ENCODE peak calls at places on chromosomes 3 and 15, in four cellular contexts. One of them, this sample, is unnamed.

GRCh38 chr3:105495021-105495420 is 128.3 kb downstream of the ALCAM start:
- DNase-seq in cardiac muscle cell: peak; percentile 56
- DNase-seq in A549: no peak
- DNase-seq in uterus: no peak
- DNase-seq in this sample: no peak

GRCh38 chr3:36397856-36398255 is 17.6 kb downstream of the STAC start:
- DNase-seq in cardiac muscle cell: no peak
- DNase-seq in A549: no peak
- DNase-seq in uterus: no peak
- DNase-seq in this sample: no peak

GRCh38 chr3:33194303-33194702 is 24.3 kb downstream of the SUSD5 start:
- DNase-seq in cardiac muscle cell: no peak
- DNase-seq in A549: no peak
- DNase-seq in uterus: no peak
- DNase-seq in this sample: no peak

GRCh38 chr3:65619391-65620298 is 419.1 kb downstream of the MAGI1 start:
- DNase-seq in cardiac muscle cell: no peak
- DNase-seq in A549: no peak
- DNase-seq in uterus: no peak
- DNase-seq in this sample: peak; percentile 77

GRCh38 chr3:16357191-16357590 is 92.2 kb downstream of the OXNAD1 start:
- DNase-seq in cardiac muscle cell: no peak
- DNase-seq in A549: no peak
- DNase-seq in uterus: no peak
- DNase-seq in this sample: no peak

GRCh38 chr3:125317761-125318496 is 57.2 kb downstream of the ZNF148 start:
- DNase-seq in cardiac muscle cell: no peak
- DNase-seq in A549: no peak
- DNase-seq in uterus: no peak
- DNase-seq in this sample: no peak

GRCh38 chr3:49021813-49022720 is at the start of gene NDUFAF3:
- DNase-seq in cardiac muscle cell: peak; percentile 95
- DNase-seq in A549: peak; percentile 63
- DNase-seq in uterus: peak; percentile 90
- DNase-seq in this sample: peak; percentile 96

GRCh38 chr3:37872413-37873160 is 10.9 kb downstream of the CTDSPL start:
- DNase-seq in cardiac muscle cell: no peak
- DNase-seq in A549: no peak
- DNase-seq in uterus: no peak
- DNase-seq in this sample: no peak

GRCh38 chr3:122406198-122406597 is 9.7 kb downstream of the WDR5B start:
- DNase-seq in cardiac muscle cell: no peak
- DNase-seq in A549: no peak
- DNase-seq in uterus: no peak
- DNase-seq in this sample: no peak

DNA sequence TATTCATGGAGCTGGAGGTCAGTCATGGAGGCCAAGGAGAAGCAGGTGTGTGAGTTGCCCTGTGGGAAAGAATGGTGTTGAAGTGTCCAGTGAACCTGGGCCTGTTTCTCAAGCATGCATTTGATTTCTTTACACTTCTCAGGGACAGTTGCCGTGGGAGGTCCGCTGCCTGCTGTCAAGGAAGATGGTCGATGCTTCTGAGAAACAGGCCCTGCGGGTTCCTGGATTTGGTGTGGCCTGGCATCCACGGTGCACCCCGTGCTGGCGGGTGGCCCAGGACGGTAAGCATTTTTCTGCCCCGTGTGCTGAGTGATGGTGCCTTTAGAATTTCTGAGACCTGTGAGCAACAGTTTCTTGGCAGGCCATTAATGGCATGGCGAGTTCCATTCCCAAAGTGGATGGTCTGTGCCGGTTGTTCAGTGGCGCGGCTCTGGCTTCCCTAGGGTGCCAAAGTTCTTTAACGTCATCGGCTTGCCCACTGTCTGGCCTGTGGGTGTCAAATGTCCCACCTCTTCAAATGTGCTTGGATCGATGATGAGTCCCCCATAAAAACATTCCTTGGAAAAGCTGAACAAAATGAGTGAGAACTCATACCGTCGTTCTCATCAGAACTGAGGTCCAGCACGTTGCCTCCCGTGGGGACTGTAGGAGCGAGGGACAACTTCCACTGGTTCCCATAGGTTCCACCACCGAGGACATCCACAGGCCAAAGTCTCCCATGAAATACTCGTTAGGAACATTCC is 107.2 kb downstream of the SNRPN start:
- DNase-seq in cardiac muscle cell: no peak
- DNase-seq in A549: no peak
- DNase-seq in uterus: peak; percentile 2
- DNase-seq in this sample: no peak
- H3K9me3 ChIP-seq in cardiac muscle cell: peaks cover 18% of the 10 kb centered on the region
- H3K9me3 ChIP-seq in A549: peaks cover 73% of the 10 kb centered on the region
- H3K9me3 ChIP-seq in uterus: peaks cover 98% of the 10 kb centered on the region
- H3K9me3 ChIP-seq in this sample: no peaks in the 10 kb centered on the region

DNA sequence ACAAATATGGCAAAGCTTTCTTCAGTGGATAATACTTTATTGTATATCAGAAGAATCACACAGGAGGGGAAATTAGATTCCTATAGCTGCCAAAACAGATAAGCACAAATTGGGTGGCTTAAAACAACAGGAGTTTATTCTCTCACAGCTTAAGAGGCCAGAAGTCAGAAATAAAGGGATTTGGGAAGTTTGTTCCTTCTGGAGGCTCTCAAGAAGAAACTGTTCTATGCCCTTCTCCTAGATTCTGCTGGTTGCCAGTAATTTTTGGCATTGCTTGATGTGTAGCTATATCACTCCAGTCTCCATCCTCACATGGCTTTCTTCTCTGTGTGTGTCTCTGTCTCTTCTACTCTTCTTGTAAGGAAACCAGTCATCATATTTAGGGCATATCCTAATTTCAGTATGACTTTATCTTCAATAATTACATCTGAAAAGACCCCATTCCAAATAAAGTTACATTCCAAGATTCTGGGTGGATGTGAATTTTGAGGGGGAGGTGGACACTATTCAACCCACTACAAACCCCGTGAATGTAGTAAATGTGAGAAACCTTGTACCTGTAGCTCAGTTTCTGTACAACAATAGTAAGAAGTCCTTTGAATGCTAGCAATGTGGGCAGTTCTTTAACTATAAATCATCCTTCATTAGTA is 22.2 kb upstream of the WNT7A start:
- DNase-seq in cardiac muscle cell: no peak
- DNase-seq in A549: no peak
- DNase-seq in uterus: no peak
- DNase-seq in this sample: no peak
- H3K9me3 ChIP-seq in cardiac muscle cell: peaks cover 5% of the 10 kb centered on the region
- H3K9me3 ChIP-seq in A549: peaks cover 77% of the 10 kb centered on the region
- H3K9me3 ChIP-seq in uterus: no peaks in the 10 kb centered on the region
- H3K9me3 ChIP-seq in this sample: peaks cover 21% of the 10 kb centered on the region

GRCh38 chr3:137770066-137770805 is 6.1 kb downstream of the SOX14 start:
- DNase-seq in cardiac muscle cell: no peak
- DNase-seq in A549: no peak
- DNase-seq in uterus: no peak
- DNase-seq in this sample: no peak
- H3K9me3 ChIP-seq in cardiac muscle cell: no peaks in the 10 kb centered on the region
- H3K9me3 ChIP-seq in A549: no peaks in the 10 kb centered on the region
- H3K9me3 ChIP-seq in uterus: no peaks in the 10 kb centered on the region
- H3K9me3 ChIP-seq in this sample: no peaks in the 10 kb centered on the region

GRCh38 chr15:35358824-35359223 is 187.1 kb downstream of the DPH6 start:
- DNase-seq in cardiac muscle cell: no peak
- DNase-seq in A549: no peak
- DNase-seq in uterus: no peak
- DNase-seq in this sample: no peak
- H3K9me3 ChIP-seq in cardiac muscle cell: no peaks in the 10 kb centered on the region
- H3K9me3 ChIP-seq in A549: peaks cover 22% of the 10 kb centered on the region
- H3K9me3 ChIP-seq in uterus: peaks cover 3% of the 10 kb centered on the region
- H3K9me3 ChIP-seq in this sample: no peaks in the 10 kb centered on the region

DNA sequence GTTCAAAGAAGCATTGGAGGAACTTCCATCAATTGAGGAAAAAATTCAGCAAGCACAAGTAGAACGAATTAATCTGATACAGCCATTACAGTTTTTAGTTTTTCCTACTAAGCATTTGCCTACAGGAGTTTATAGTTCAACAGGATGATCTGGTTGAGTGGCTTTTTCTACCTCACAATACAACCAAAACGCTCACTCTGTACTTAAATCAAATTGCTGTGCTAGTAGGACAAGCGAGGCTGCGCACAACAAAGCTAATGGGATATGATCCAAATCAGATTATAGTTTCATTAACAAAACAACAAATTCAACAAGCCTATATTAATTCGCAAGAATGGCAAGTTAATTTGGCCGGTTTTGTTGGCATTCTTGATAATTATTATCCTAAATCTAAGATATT is 44.2 kb downstream of the ETFA start:
- DNase-seq in cardiac muscle cell: peak; percentile 0
- DNase-seq in A549: no peak
- DNase-seq in uterus: no peak
- DNase-seq in this sample: no peak
- H3K9me3 ChIP-seq in cardiac muscle cell: no peaks in the 10 kb centered on the region
- H3K9me3 ChIP-seq in A549: no peaks in the 10 kb centered on the region
- H3K9me3 ChIP-seq in uterus: peaks cover 15% of the 10 kb centered on the region
- H3K9me3 ChIP-seq in this sample: peaks cover 14% of the 10 kb centered on the region

DNA sequence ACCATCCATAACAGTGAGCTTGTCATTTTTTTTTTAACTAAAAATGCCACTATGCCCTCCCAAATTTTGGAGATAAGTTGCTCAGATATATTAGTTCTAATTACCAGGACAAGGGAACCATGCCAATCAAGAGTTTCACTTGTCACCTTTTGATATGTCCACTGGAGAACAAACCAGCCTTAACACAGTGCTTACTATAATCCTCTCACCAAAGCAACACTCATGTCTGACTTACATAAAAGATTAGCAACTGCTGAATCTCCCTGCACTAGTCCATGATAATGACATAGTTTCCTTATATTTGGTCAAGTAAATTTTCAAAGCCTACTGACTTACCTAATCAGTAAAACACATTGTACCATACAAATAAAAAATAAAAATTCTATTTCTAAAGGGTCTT is 44.4 kb downstream of the TTBK2 start:
- DNase-seq in cardiac muscle cell: no peak
- DNase-seq in A549: no peak
- DNase-seq in uterus: no peak
- DNase-seq in this sample: no peak
- H3K9me3 ChIP-seq in cardiac muscle cell: no peaks in the 10 kb centered on the region
- H3K9me3 ChIP-seq in A549: no peaks in the 10 kb centered on the region
- H3K9me3 ChIP-seq in uterus: no peaks in the 10 kb centered on the region
- H3K9me3 ChIP-seq in this sample: no peaks in the 10 kb centered on the region

DNA sequence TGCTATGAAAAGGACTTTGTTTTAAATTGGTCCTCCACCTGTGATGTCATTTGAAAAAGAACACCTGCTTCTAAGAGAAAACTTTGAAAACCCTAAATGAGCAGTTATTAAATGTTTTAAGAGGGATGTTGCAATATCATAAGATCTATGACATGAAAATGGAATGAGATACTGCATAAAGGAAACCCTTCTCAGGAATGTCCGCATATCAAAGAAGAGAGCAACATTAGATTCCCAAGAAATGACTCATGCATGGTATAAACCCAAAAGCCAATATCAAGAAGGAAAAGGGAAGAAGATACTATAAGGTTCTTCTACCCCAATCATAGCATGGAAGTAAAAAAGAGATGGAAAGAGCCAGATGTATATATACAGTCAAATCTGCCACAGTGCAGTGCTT is 627.5 kb upstream of the LMCD1 start:
- DNase-seq in cardiac muscle cell: no peak
- DNase-seq in A549: no peak
- DNase-seq in uterus: no peak
- DNase-seq in this sample: no peak
- H3K9me3 ChIP-seq in cardiac muscle cell: no peaks in the 10 kb centered on the region
- H3K9me3 ChIP-seq in A549: no peaks in the 10 kb centered on the region
- H3K9me3 ChIP-seq in uterus: no peaks in the 10 kb centered on the region
- H3K9me3 ChIP-seq in this sample: no peaks in the 10 kb centered on the region

DNA sequence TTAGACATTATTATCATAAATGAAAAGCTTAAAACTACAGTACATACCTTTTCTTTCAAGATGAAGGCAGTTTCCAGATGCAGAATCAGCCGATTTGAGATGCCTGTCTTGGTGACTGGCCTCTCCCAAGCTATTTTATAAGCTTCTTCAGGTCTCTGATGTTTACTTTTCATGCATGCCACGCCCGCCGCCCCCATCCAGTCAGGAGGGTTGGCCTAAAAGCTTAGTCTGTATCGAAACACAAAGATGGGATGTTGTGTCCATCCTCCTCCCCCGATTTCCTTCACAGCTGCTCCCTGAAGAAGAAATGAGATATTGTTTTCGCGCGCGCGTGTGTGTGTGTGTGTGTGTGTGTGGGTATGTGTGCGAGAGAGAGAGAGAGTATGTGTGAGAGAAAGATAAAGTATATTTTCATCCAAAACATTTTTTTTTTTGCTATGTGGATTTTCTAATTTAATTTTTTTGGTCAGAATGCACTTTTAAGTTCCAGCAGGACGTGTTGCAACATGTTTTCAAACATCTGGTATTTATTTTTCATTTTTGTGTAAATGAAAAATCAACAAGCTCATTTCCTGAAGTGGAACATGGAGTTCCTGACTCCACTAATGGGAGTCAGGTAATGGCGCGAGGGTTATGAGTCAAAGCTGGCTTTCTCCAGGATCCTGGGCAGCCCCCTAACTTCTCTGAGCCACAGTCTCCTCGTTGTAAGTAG is at the start of gene APOD:
- DNase-seq in cardiac muscle cell: no peak
- DNase-seq in A549: no peak
- DNase-seq in uterus: peak; percentile 80
- DNase-seq in this sample: peak; percentile 53
- H3K9me3 ChIP-seq in cardiac muscle cell: no peaks in the 10 kb centered on the region
- H3K9me3 ChIP-seq in A549: no peaks in the 10 kb centered on the region
- H3K9me3 ChIP-seq in uterus: no peaks in the 10 kb centered on the region
- H3K9me3 ChIP-seq in this sample: no peaks in the 10 kb centered on the region